ENCODE peak calls at places on chromosomes 11 and 22, in seven cellular contexts. One of them, this sample, is unnamed.

GRCh38 chr22:41352058-41352457 is 29.7 kb upstream of the TEF start:
- DNase-seq in mammary epithelial cell: peak
- DNase-seq in PC-3: peak
- DNase-seq in K562: no peak
- DNase-seq in fibroblast of lung: peak
- DNase-seq in neural progenitor cell: no peak
- DNase-seq in HCT116: peak
- DNase-seq in this sample: no peak

GRCh38 chr22:22207845-22208564 is 36.6 kb upstream of the VPREB1 start:
- DNase-seq in mammary epithelial cell: peak
- DNase-seq in PC-3: peak
- DNase-seq in K562: peak
- DNase-seq in fibroblast of lung: peak
- DNase-seq in neural progenitor cell: peak
- DNase-seq in HCT116: peak
- DNase-seq in this sample: peak

GRCh38 chr22:50525104-50525958 is at the start of gene SCO2:
- DNase-seq in mammary epithelial cell: peak
- DNase-seq in PC-3: peak
- DNase-seq in K562: peak
- DNase-seq in fibroblast of lung: peak
- DNase-seq in neural progenitor cell: peak
- DNase-seq in HCT116: peak
- DNase-seq in this sample: peak

GRCh38 chr11:26741036-26741435 is 19.2 kb upstream of the SLC5A12 start:
- DNase-seq in mammary epithelial cell: no peak
- DNase-seq in PC-3: no peak
- DNase-seq in K562: no peak
- DNase-seq in fibroblast of lung: peak
- DNase-seq in neural progenitor cell: peak
- DNase-seq in HCT116: no peak
- DNase-seq in this sample: no peak

GRCh38 chr11:128210148-128210940 is 377.0 kb downstream of the ETS1 start:
- DNase-seq in mammary epithelial cell: peak
- DNase-seq in PC-3: peak
- DNase-seq in K562: no peak
- DNase-seq in fibroblast of lung: peak
- DNase-seq in neural progenitor cell: no peak
- DNase-seq in HCT116: peak
- DNase-seq in this sample: peak

GRCh38 chr11:66069715-66070603 is at the start of gene PACS1:
- DNase-seq in mammary epithelial cell: peak
- DNase-seq in PC-3: peak
- DNase-seq in K562: peak
- DNase-seq in fibroblast of lung: peak
- DNase-seq in neural progenitor cell: peak
- DNase-seq in HCT116: no peak
- DNase-seq in this sample: peak

GRCh38 chr11:3855808-3856491 is 486 bp downstream of the STIM1 start:
- DNase-seq in mammary epithelial cell: peak
- DNase-seq in PC-3: peak
- DNase-seq in K562: peak
- DNase-seq in fibroblast of lung: peak
- DNase-seq in neural progenitor cell: peak
- DNase-seq in HCT116: no peak
- DNase-seq in this sample: peak

GRCh38 chr11:46665356-46665755 is 35.1 kb downstream of the ARHGAP1 start:
- DNase-seq in mammary epithelial cell: no peak
- DNase-seq in PC-3: no peak
- DNase-seq in K562: no peak
- DNase-seq in fibroblast of lung: no peak
- DNase-seq in neural progenitor cell: no peak
- DNase-seq in HCT116: no peak
- DNase-seq in this sample: no peak

GRCh38 chr11:126403039-126403438 is 47.6 kb downstream of the ST3GAL4 start:
- DNase-seq in mammary epithelial cell: peak
- DNase-seq in PC-3: peak
- DNase-seq in K562: no peak
- DNase-seq in fibroblast of lung: no peak
- DNase-seq in neural progenitor cell: peak
- DNase-seq in HCT116: no peak
- DNase-seq in this sample: peak

GRCh38 chr11:20966489-20966888 is 297.1 kb downstream of the NELL1 start:
- DNase-seq in mammary epithelial cell: no peak
- DNase-seq in PC-3: no peak
- DNase-seq in K562: no peak
- DNase-seq in fibroblast of lung: no peak
- DNase-seq in neural progenitor cell: peak
- DNase-seq in HCT116: no peak
- DNase-seq in this sample: peak

GRCh38 chr22:45548991-45549736 is 46.5 kb downstream of the FBLN1 start:
- DNase-seq in mammary epithelial cell: no peak
- DNase-seq in PC-3: peak
- DNase-seq in K562: peak
- DNase-seq in fibroblast of lung: peak
- DNase-seq in neural progenitor cell: peak
- DNase-seq in HCT116: peak
- DNase-seq in this sample: peak

GRCh38 chr22:38422615-38423511 is 32.1 kb downstream of the KCNJ4 start:
- DNase-seq in mammary epithelial cell: no peak
- DNase-seq in PC-3: no peak
- DNase-seq in K562: peak
- DNase-seq in fibroblast of lung: no peak
- DNase-seq in neural progenitor cell: no peak
- DNase-seq in HCT116: no peak
- DNase-seq in this sample: peak

GRCh38 chr11:66330931-66331330 is 5.3 kb downstream of the RIN1 start:
- DNase-seq in mammary epithelial cell: no peak
- DNase-seq in PC-3: no peak
- DNase-seq in K562: no peak
- DNase-seq in fibroblast of lung: no peak
- DNase-seq in neural progenitor cell: no peak
- DNase-seq in HCT116: no peak
- DNase-seq in this sample: no peak

GRCh38 chr22:42919199-42919598 is 62.1 kb upstream of the ARFGAP3 start:
- DNase-seq in mammary epithelial cell: peak
- DNase-seq in PC-3: peak
- DNase-seq in K562: no peak
- DNase-seq in fibroblast of lung: peak
- DNase-seq in neural progenitor cell: no peak
- DNase-seq in HCT116: peak
- DNase-seq in this sample: no peak

GRCh38 chr11:80822248-80822647 is 1381.4 kb upstream of the TENM4 start:
- DNase-seq in mammary epithelial cell: no peak
- DNase-seq in PC-3: no peak
- DNase-seq in K562: no peak
- DNase-seq in fibroblast of lung: no peak
- DNase-seq in neural progenitor cell: no peak
- DNase-seq in HCT116: no peak
- DNase-seq in this sample: no peak

GRCh38 chr22:35921777-35922176 is 106.8 kb downstream of the RBFOX2 start:
- DNase-seq in mammary epithelial cell: peak
- DNase-seq in PC-3: peak
- DNase-seq in K562: peak
- DNase-seq in fibroblast of lung: peak
- DNase-seq in neural progenitor cell: peak
- DNase-seq in HCT116: peak
- DNase-seq in this sample: peak

GRCh38 chr11:118670063-118670462 is 9.4 kb downstream of the TREH start:
- DNase-seq in mammary epithelial cell: peak
- DNase-seq in PC-3: no peak
- DNase-seq in K562: no peak
- DNase-seq in fibroblast of lung: no peak
- DNase-seq in neural progenitor cell: no peak
- DNase-seq in HCT116: no peak
- DNase-seq in this sample: no peak

GRCh38 chr11:118671254-118671653 is 8.2 kb downstream of the TREH start:
- DNase-seq in mammary epithelial cell: no peak
- DNase-seq in PC-3: no peak
- DNase-seq in K562: no peak
- DNase-seq in fibroblast of lung: no peak
- DNase-seq in neural progenitor cell: no peak
- DNase-seq in HCT116: no peak
- DNase-seq in this sample: no peak

GRCh38 chr11:118674094-118674460 is 5.4 kb downstream of the TREH start:
- DNase-seq in mammary epithelial cell: no peak
- DNase-seq in PC-3: no peak
- DNase-seq in K562: no peak
- DNase-seq in fibroblast of lung: no peak
- DNase-seq in neural progenitor cell: no peak
- DNase-seq in HCT116: no peak
- DNase-seq in this sample: no peak

GRCh38 chr11:118672865-118673264 is 6.6 kb downstream of the TREH start:
- DNase-seq in mammary epithelial cell: no peak
- DNase-seq in PC-3: peak
- DNase-seq in K562: peak
- DNase-seq in fibroblast of lung: no peak
- DNase-seq in neural progenitor cell: no peak
- DNase-seq in HCT116: no peak
- DNase-seq in this sample: peak

GRCh38 chr11:118673361-118674093 is 5.9 kb downstream of the TREH start:
- DNase-seq in mammary epithelial cell: peak
- DNase-seq in PC-3: no peak
- DNase-seq in K562: no peak
- DNase-seq in fibroblast of lung: no peak
- DNase-seq in neural progenitor cell: no peak
- DNase-seq in HCT116: no peak
- DNase-seq in this sample: no peak
- TF ChIP-seq EZH2 in mammary epithelial cell: no peak
- TF ChIP-seq EZH2 in PC-3: no peak
- TF ChIP-seq EZH2 in K562: no peak
- TF ChIP-seq EZH2 in fibroblast of lung: no peak
- TF ChIP-seq EZH2 in neural progenitor cell: no peak
- TF ChIP-seq EZH2 in HCT116: no peak
- TF ChIP-seq EZH2 in this sample: no peak

GRCh38 chr11:12331239-12331874 is 46.0 kb upstream of the PARVA start:
- DNase-seq in mammary epithelial cell: peak
- DNase-seq in PC-3: peak
- DNase-seq in K562: peak
- DNase-seq in fibroblast of lung: peak
- DNase-seq in neural progenitor cell: peak
- DNase-seq in HCT116: peak
- DNase-seq in this sample: peak
- H3K4me2 ChIP-seq in mammary epithelial cell: no peak
- H3K4me2 ChIP-seq in PC-3: no peak
- H3K4me2 ChIP-seq in K562: no peak
- H3K4me2 ChIP-seq in fibroblast of lung: no peak
- H3K4me2 ChIP-seq in neural progenitor cell: peak
- H3K4me2 ChIP-seq in HCT116: peak
- H3K4me2 ChIP-seq in this sample: peak

GRCh38 chr22:39456262-39457046 is at the start of gene MGAT3:
- DNase-seq in mammary epithelial cell: no peak
- DNase-seq in PC-3: no peak
- DNase-seq in K562: no peak
- DNase-seq in fibroblast of lung: no peak
- DNase-seq in neural progenitor cell: no peak
- DNase-seq in HCT116: no peak
- DNase-seq in this sample: no peak

GRCh38 chr22:39458443-39459083 is 1.8 kb downstream of the MGAT3 start:
- DNase-seq in mammary epithelial cell: no peak
- DNase-seq in PC-3: no peak
- DNase-seq in K562: no peak
- DNase-seq in fibroblast of lung: no peak
- DNase-seq in neural progenitor cell: no peak
- DNase-seq in HCT116: no peak
- DNase-seq in this sample: no peak

GRCh38 chr22:39459681-39460080 is 2.9 kb downstream of the MGAT3 start:
- DNase-seq in mammary epithelial cell: no peak
- DNase-seq in PC-3: no peak
- DNase-seq in K562: no peak
- DNase-seq in fibroblast of lung: no peak
- DNase-seq in neural progenitor cell: no peak
- DNase-seq in HCT116: no peak
- DNase-seq in this sample: no peak

GRCh38 chr22:39457047-39457545 is 284 bp downstream of the MGAT3 start:
- DNase-seq in mammary epithelial cell: no peak
- DNase-seq in PC-3: no peak
- DNase-seq in K562: peak
- DNase-seq in fibroblast of lung: no peak
- DNase-seq in neural progenitor cell: peak
- DNase-seq in HCT116: no peak
- DNase-seq in this sample: no peak

DNA sequence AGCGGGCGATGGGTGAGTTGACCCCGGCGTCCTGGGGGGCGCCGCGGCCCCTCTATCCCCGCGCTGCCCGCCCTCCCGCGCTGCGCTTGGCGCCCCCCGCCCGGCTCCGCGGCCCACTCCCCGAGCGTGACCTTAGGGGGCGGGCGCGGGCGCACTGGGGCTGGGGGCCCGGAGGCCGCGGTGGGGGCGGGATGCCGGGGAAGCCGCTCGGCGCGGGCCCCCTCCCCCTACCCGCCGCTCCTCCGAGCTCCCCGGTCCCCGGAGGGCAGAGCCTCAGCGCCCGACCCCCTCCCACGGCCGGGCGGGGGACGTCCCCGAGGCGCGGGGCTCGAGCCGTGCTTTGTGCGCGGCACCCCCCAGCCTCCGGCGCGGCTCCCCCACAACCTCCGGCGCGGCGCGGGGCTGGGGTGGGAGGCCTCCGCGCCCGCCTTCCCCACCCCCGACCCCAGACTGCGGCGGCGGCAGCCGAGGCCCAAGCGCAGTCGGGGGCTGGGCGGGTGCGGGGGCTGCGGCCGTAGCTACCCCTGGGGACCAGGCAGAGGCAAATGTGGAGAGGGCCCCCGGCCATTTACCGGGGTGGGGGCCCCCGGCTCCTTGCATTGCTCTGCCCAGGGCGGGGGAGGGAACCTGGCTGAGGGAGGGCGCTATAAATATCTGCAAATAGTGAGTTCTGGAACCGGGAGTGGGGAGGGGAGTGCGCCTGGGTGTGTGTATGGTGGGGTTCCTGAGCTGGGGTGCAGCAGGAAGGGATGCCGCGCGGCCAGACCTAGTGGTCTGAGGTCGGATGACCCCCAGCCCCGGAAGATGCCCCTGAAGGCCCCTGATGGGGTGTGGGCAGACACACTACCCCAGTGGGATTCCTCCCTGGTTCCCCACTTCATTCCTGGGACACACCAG is 982 bp downstream of the MGAT3 start:
- DNase-seq in mammary epithelial cell: no peak
- DNase-seq in PC-3: no peak
- DNase-seq in K562: peak
- DNase-seq in fibroblast of lung: no peak
- DNase-seq in neural progenitor cell: peak
- DNase-seq in HCT116: no peak
- DNase-seq in this sample: no peak
- TF ChIP-seq EZH2 in mammary epithelial cell: peak
- TF ChIP-seq EZH2 in PC-3: no peak
- TF ChIP-seq EZH2 in K562: no peak
- TF ChIP-seq EZH2 in fibroblast of lung: no peak
- TF ChIP-seq EZH2 in neural progenitor cell: no peak
- TF ChIP-seq EZH2 in HCT116: no peak
- TF ChIP-seq EZH2 in this sample: no peak

DNA sequence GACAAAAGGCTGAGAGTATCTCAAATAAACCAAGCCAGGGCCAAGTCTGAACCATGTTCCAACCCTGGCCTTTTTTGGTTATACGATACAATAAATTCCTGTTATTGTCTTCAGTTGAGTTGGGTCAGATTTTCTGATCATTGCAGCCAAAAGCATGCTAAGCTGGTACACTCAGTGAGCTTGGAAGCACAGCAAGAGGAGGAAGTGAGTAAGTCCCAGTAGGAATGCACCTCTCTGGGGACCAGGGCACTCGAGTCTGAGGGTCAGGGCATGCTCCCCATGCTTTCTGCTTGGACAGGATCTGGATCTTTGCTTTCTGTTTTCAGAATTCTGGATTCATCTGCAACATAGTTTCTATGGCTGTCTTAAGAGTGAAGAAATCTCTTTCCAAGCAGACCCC is 73.1 kb downstream of the TMPRSS5 start:
- DNase-seq in mammary epithelial cell: no peak
- DNase-seq in PC-3: peak
- DNase-seq in K562: no peak
- DNase-seq in fibroblast of lung: peak
- DNase-seq in neural progenitor cell: no peak
- DNase-seq in HCT116: no peak
- DNase-seq in this sample: no peak
- H3K4me2 ChIP-seq in mammary epithelial cell: no peak
- H3K4me2 ChIP-seq in PC-3: no peak
- H3K4me2 ChIP-seq in K562: no peak
- H3K4me2 ChIP-seq in fibroblast of lung: no peak
- H3K4me2 ChIP-seq in neural progenitor cell: no peak
- H3K4me2 ChIP-seq in HCT116: no peak
- H3K4me2 ChIP-seq in this sample: no peak